ENCODE peak calls at places on chromosomes 13 and 19, in ten cellular contexts. One of them, this sample, is unnamed.

GRCh38 chr19:45066921-45067661 is 9.2 kb downstream of the ZNF296 start:
- DNase-seq in HCT116: no peak
- DNase-seq in prostate gland: no peak
- DNase-seq in GM12878: no peak
- DNase-seq in body of pancreas: no peak
- DNase-seq in Peyer's patch: no peak
- DNase-seq in ovary: no peak
- DNase-seq in uterus: no peak
- DNase-seq in breast epithelium: no peak
- DNase-seq in adrenal gland: no peak
- DNase-seq in this sample: no peak

GRCh38 chr13:26541041-26541440 is 16.4 kb upstream of the WASF3 start:
- DNase-seq in HCT116: no peak
- DNase-seq in prostate gland: no peak
- DNase-seq in GM12878: no peak
- DNase-seq in body of pancreas: no peak
- DNase-seq in Peyer's patch: no peak
- DNase-seq in ovary: no peak
- DNase-seq in uterus: no peak
- DNase-seq in breast epithelium: no peak
- DNase-seq in adrenal gland: no peak
- DNase-seq in this sample: no peak

GRCh38 chr19:48171584-48172170 is 1.2 kb downstream of the ZSWIM9 start:
- DNase-seq in HCT116: no peak
- DNase-seq in prostate gland: no peak
- DNase-seq in GM12878: no peak
- DNase-seq in body of pancreas: no peak
- DNase-seq in Peyer's patch: no peak
- DNase-seq in ovary: no peak
- DNase-seq in uterus: no peak
- DNase-seq in breast epithelium: no peak
- DNase-seq in adrenal gland: no peak
- DNase-seq in this sample: no peak

GRCh38 chr19:42250666-42251531 is 4.0 kb downstream of the ERF start:
- DNase-seq in HCT116: no peak
- DNase-seq in prostate gland: no peak
- DNase-seq in GM12878: no peak
- DNase-seq in body of pancreas: no peak
- DNase-seq in Peyer's patch: no peak
- DNase-seq in ovary: peak; percentile 26
- DNase-seq in uterus: peak; percentile 49
- DNase-seq in breast epithelium: peak; percentile 23
- DNase-seq in adrenal gland: peak; percentile 63
- DNase-seq in this sample: no peak

GRCh38 chr19:677601-678380 is 1.6 kb downstream of the FSTL3 start:
- DNase-seq in HCT116: no peak
- DNase-seq in prostate gland: no peak
- DNase-seq in GM12878: no peak
- DNase-seq in body of pancreas: no peak
- DNase-seq in Peyer's patch: no peak
- DNase-seq in ovary: no peak
- DNase-seq in uterus: no peak
- DNase-seq in breast epithelium: no peak
- DNase-seq in adrenal gland: no peak
- DNase-seq in this sample: no peak

GRCh38 chr19:14494910-14495677 is 833 bp downstream of the GIPC1 start:
- DNase-seq in HCT116: no peak
- DNase-seq in prostate gland: no peak
- DNase-seq in GM12878: no peak
- DNase-seq in body of pancreas: no peak
- DNase-seq in Peyer's patch: no peak
- DNase-seq in ovary: no peak
- DNase-seq in uterus: no peak
- DNase-seq in breast epithelium: no peak
- DNase-seq in adrenal gland: peak; percentile 12
- DNase-seq in this sample: no peak

GRCh38 chr19:48417436-48417835 is 24.0 kb downstream of the GRIN2D start:
- DNase-seq in HCT116: no peak
- DNase-seq in prostate gland: no peak
- DNase-seq in GM12878: no peak
- DNase-seq in body of pancreas: no peak
- DNase-seq in Peyer's patch: no peak
- DNase-seq in ovary: no peak
- DNase-seq in uterus: no peak
- DNase-seq in breast epithelium: no peak
- DNase-seq in adrenal gland: peak; percentile 61
- DNase-seq in this sample: no peak

GRCh38 chr13:71801781-71802180 is 65.2 kb downstream of the DACH1 start:
- DNase-seq in HCT116: no peak
- DNase-seq in prostate gland: no peak
- DNase-seq in GM12878: no peak
- DNase-seq in body of pancreas: no peak
- DNase-seq in Peyer's patch: no peak
- DNase-seq in ovary: no peak
- DNase-seq in uterus: no peak
- DNase-seq in breast epithelium: no peak
- DNase-seq in adrenal gland: no peak
- DNase-seq in this sample: no peak

GRCh38 chr13:24632382-24633121 is 47.7 kb upstream of the ATP12A start:
- DNase-seq in HCT116: no peak
- DNase-seq in prostate gland: no peak
- DNase-seq in GM12878: no peak
- DNase-seq in body of pancreas: no peak
- DNase-seq in Peyer's patch: no peak
- DNase-seq in ovary: no peak
- DNase-seq in uterus: no peak
- DNase-seq in breast epithelium: no peak
- DNase-seq in adrenal gland: no peak
- DNase-seq in this sample: no peak

GRCh38 chr13:114161644-114162532 is 17.2 kb upstream of the CFAP97D2 start:
- DNase-seq in HCT116: no peak
- DNase-seq in prostate gland: no peak
- DNase-seq in GM12878: no peak
- DNase-seq in body of pancreas: no peak
- DNase-seq in Peyer's patch: peak; percentile 67
- DNase-seq in ovary: peak; percentile 46
- DNase-seq in uterus: peak; percentile 44
- DNase-seq in breast epithelium: peak; percentile 50
- DNase-seq in adrenal gland: peak; percentile 47
- DNase-seq in this sample: peak; percentile 84

GRCh38 chr19:9032136-9032626 is 22.0 kb upstream of the MUC16 start:
- DNase-seq in HCT116: no peak
- DNase-seq in prostate gland: peak; percentile 25
- DNase-seq in GM12878: no peak
- DNase-seq in body of pancreas: no peak
- DNase-seq in Peyer's patch: no peak
- DNase-seq in ovary: no peak
- DNase-seq in uterus: no peak
- DNase-seq in breast epithelium: no peak
- DNase-seq in adrenal gland: no peak
- DNase-seq in this sample: no peak

GRCh38 chr13:21458457-21458815 is 667 bp downstream of the ZDHHC20 start:
- DNase-seq in HCT116: no peak
- DNase-seq in prostate gland: peak; percentile 64
- DNase-seq in GM12878: no peak
- DNase-seq in body of pancreas: peak; percentile 60
- DNase-seq in Peyer's patch: peak; percentile 67
- DNase-seq in ovary: peak; percentile 19
- DNase-seq in uterus: peak; percentile 28
- DNase-seq in breast epithelium: peak; percentile 50
- DNase-seq in adrenal gland: peak; percentile 57
- DNase-seq in this sample: peak; percentile 68

GRCh38 chr19:45668342-45668871 is 386 bp downstream of the GIPR start:
- DNase-seq in HCT116: no peak
- DNase-seq in prostate gland: no peak
- DNase-seq in GM12878: no peak
- DNase-seq in body of pancreas: no peak
- DNase-seq in Peyer's patch: no peak
- DNase-seq in ovary: no peak
- DNase-seq in uterus: no peak
- DNase-seq in breast epithelium: no peak
- DNase-seq in adrenal gland: no peak
- DNase-seq in this sample: peak; percentile 34

GRCh38 chr19:45677351-45678230 is 9.6 kb downstream of the GIPR start:
- DNase-seq in HCT116: peak; percentile 99
- DNase-seq in prostate gland: peak; percentile 92
- DNase-seq in GM12878: peak; percentile 81
- DNase-seq in body of pancreas: peak; percentile 97
- DNase-seq in Peyer's patch: peak; percentile 96
- DNase-seq in ovary: no peak
- DNase-seq in uterus: peak; percentile 29
- DNase-seq in breast epithelium: peak; percentile 96
- DNase-seq in adrenal gland: peak; percentile 90
- DNase-seq in this sample: peak; percentile 95

GRCh38 chr13:73703606-73704005 is 430.6 kb downstream of the KLF12 start:
- DNase-seq in HCT116: no peak
- DNase-seq in prostate gland: no peak
- DNase-seq in GM12878: no peak
- DNase-seq in body of pancreas: no peak
- DNase-seq in Peyer's patch: no peak
- DNase-seq in ovary: no peak
- DNase-seq in uterus: no peak
- DNase-seq in breast epithelium: no peak
- DNase-seq in adrenal gland: no peak
- DNase-seq in this sample: no peak

GRCh38 chr19:38003427-38004099 is 96.6 kb downstream of the SIPA1L3 start:
- DNase-seq in HCT116: no peak
- DNase-seq in prostate gland: peak; percentile 88
- DNase-seq in GM12878: peak; percentile 51
- DNase-seq in body of pancreas: peak; percentile 59
- DNase-seq in Peyer's patch: peak; percentile 50
- DNase-seq in ovary: peak; percentile 48
- DNase-seq in uterus: peak; percentile 55
- DNase-seq in breast epithelium: peak; percentile 75
- DNase-seq in adrenal gland: peak; percentile 68
- DNase-seq in this sample: peak; percentile 54
- TF ChIP-seq POLR2A in HCT116: no peak
- TF ChIP-seq POLR2A in prostate gland: no peak
- TF ChIP-seq POLR2A in GM12878: peak; percentile 50
- TF ChIP-seq POLR2A in body of pancreas: peak; percentile 18
- TF ChIP-seq POLR2A in Peyer's patch: no peak
- TF ChIP-seq POLR2A in ovary: no peak
- TF ChIP-seq POLR2A in uterus: no peak
- TF ChIP-seq POLR2A in breast epithelium: no peak
- TF ChIP-seq POLR2A in adrenal gland: no peak
- TF ChIP-seq POLR2A in this sample: no peak

DNA sequence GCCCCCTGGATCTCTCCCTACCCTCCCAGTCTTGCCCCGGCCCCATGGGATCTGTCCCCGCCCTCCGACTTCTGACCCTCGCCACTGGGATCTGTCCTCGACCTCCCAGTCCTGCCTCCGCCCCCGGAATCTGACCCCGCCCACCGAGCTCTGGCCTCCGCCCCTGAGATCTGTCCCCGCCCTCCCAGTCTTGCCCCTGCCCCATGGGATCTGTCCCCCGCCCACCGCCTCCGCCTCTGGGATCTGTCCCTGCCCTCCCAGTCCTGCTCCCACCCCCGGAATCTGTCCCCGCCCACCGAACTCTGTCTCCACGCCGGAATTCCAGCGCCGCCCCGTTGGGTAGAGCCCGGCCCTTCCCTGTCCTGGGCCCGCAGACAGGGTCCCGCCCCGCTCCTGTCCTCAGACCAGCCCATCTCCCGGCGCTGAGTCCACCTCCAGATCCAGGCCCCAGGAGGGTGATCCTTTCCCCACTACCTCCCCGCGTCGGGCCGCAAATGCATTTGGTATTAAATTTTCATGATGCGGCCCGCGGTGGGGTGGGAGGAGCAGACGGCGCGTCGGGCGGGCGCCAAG is 1.6 kb upstream of the SLC17A7 start:
- DNase-seq in HCT116: peak; percentile 82
- DNase-seq in prostate gland: peak; percentile 75
- DNase-seq in GM12878: no peak
- DNase-seq in body of pancreas: peak; percentile 90
- DNase-seq in Peyer's patch: peak; percentile 80
- DNase-seq in ovary: peak; percentile 76
- DNase-seq in uterus: peak; percentile 95
- DNase-seq in breast epithelium: peak; percentile 96
- DNase-seq in adrenal gland: peak; percentile 95
- DNase-seq in this sample: peak; percentile 96
- H3K4me1 ChIP-seq in HCT116: peaks cover 37% of the 10 kb centered on the region
- H3K4me1 ChIP-seq in prostate gland: no peaks in the 10 kb centered on the region
- H3K4me1 ChIP-seq in GM12878: no peaks in the 10 kb centered on the region
- H3K4me1 ChIP-seq in body of pancreas: peaks cover 15% of the 10 kb centered on the region
- H3K4me1 ChIP-seq in Peyer's patch: peaks cover 14% of the 10 kb centered on the region
- H3K4me1 ChIP-seq in ovary: no peaks in the 10 kb centered on the region
- H3K4me1 ChIP-seq in uterus: no peaks in the 10 kb centered on the region
- H3K4me1 ChIP-seq in breast epithelium: peaks cover 4% of the 10 kb centered on the region
- H3K4me1 ChIP-seq in adrenal gland: no peaks in the 10 kb centered on the region
- H3K4me1 ChIP-seq in this sample: peaks cover 7% of the 10 kb centered on the region

DNA sequence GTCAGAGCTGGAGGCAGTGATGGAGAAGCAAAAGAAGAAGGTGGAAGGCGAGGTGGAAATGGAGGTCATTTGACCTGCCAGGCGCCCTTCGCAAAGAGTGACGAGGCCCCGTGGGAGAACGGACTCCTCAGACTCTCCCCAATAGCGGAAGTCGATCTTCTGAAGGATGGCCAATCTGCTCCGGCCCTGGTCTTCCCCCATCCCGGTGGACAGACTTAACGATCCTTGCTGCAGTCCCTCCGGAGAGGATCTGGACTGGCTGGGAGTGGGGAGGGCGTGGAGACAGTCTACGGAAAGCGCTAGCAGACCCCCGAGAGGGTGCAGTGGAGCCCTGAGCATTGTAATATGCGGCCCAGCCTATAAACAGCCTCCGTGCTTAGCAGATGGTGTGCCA is 11.9 kb downstream of the EPS8L1 start:
- DNase-seq in HCT116: no peak
- DNase-seq in prostate gland: no peak
- DNase-seq in GM12878: no peak
- DNase-seq in body of pancreas: no peak
- DNase-seq in Peyer's patch: no peak
- DNase-seq in ovary: no peak
- DNase-seq in uterus: no peak
- DNase-seq in breast epithelium: no peak
- DNase-seq in adrenal gland: no peak
- DNase-seq in this sample: no peak
- TF ChIP-seq POLR2A in HCT116: no peak
- TF ChIP-seq POLR2A in prostate gland: no peak
- TF ChIP-seq POLR2A in GM12878: no peak
- TF ChIP-seq POLR2A in body of pancreas: no peak
- TF ChIP-seq POLR2A in Peyer's patch: no peak
- TF ChIP-seq POLR2A in ovary: no peak
- TF ChIP-seq POLR2A in uterus: no peak
- TF ChIP-seq POLR2A in breast epithelium: no peak
- TF ChIP-seq POLR2A in adrenal gland: no peak
- TF ChIP-seq POLR2A in this sample: no peak

DNA sequence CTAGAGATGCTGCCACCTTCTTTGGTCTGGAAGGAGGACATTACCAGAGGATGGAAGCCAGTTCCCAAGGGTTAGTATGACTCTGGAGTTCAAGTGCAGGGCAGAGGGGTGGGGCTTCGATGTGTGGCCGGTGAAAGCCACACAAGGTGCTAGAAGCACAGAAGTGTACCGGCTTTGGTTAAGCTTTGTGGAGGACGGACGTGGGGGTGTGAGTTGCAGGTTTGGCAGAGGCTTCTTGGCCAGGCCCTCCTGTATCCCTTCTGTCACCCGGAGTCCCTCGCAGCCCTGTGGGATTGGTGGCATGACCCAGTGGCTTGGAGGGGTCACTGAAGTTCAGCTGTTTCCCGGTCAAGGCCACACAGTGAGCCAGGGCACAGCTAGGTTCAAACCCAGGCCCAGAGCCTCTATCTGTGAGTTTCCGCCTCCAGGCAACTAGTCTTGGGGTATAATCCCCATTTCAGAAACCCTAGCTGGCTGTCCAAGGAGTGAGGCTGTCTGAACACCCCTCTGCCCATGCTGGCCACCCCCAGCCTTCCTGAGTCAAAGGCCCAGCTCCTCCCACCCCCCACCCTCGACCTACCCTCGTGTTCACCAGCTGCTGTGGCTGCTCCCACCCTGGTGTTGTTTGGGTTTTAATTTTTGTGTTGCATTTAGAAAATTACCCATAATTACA is 4.6 kb upstream of the SSBP4 start:
- DNase-seq in HCT116: no peak
- DNase-seq in prostate gland: no peak
- DNase-seq in GM12878: no peak
- DNase-seq in body of pancreas: no peak
- DNase-seq in Peyer's patch: no peak
- DNase-seq in ovary: peak; percentile 47
- DNase-seq in uterus: peak; percentile 55
- DNase-seq in breast epithelium: no peak
- DNase-seq in adrenal gland: peak; percentile 39
- DNase-seq in this sample: no peak
- H3K4me1 ChIP-seq in HCT116: peaks cover 74% of the 10 kb centered on the region
- H3K4me1 ChIP-seq in prostate gland: peaks cover 14% of the 10 kb centered on the region
- H3K4me1 ChIP-seq in GM12878: peaks cover 47% of the 10 kb centered on the region
- H3K4me1 ChIP-seq in body of pancreas: peaks cover 35% of the 10 kb centered on the region
- H3K4me1 ChIP-seq in Peyer's patch: peaks cover 43% of the 10 kb centered on the region
- H3K4me1 ChIP-seq in ovary: peaks cover 19% of the 10 kb centered on the region
- H3K4me1 ChIP-seq in uterus: no peaks in the 10 kb centered on the region
- H3K4me1 ChIP-seq in breast epithelium: peaks cover 21% of the 10 kb centered on the region
- H3K4me1 ChIP-seq in adrenal gland: peaks cover 45% of the 10 kb centered on the region
- H3K4me1 ChIP-seq in this sample: peaks cover 47% of the 10 kb centered on the region